ENCODE peak calls at places on chromosome 7, in four cellular contexts. G is choroid plexus epithelial cell, T is AG04450, U is islet precursor cell. O is an unnamed sample.
A peak's percentile ranks its signal among the peaks of the same experiment; 100 is the strongest.

GRCh38 chr7:75995052-75995471 is 667 bp upstream of the TMEM120A start:
- DNase-seq in G (no peak), T (no peak), U (no peak), O (no peak)

GRCh38 chr7:96414931-96415292 is 93.0 kb upstream of the SLC25A13 start:
- DNase-seq in G (peak; percentile 52), T (no peak), U (peak; percentile 60), O (no peak)

GRCh38 chr7:5423272-5423843 is at the start of gene TNRC18:
- DNase-seq in G (no peak), T (no peak), U (no peak), O (peak; percentile 62)

GRCh38 chr7:2714636-2715035 is 26.6 kb downstream of the AMZ1 start:
- DNase-seq in G (no peak), T (no peak), U (no peak), O (no peak)

GRCh38 chr7:76409537-76409936 is at the start of gene SSC4D:
- DNase-seq in G (no peak), T (no peak), U (peak; percentile 93), O (no peak)

GRCh38 chr7:110944966-110945644 is 145.8 kb upstream of the LRRN3 start:
- DNase-seq in G (no peak), T (no peak), U (no peak), O (no peak)

GRCh38 chr7:2237109-2237602 is 4.4 kb upstream of the MAD1L1 start:
- DNase-seq in G (no peak), T (no peak), U (no peak), O (no peak)

GRCh38 chr7:112572669-112573301 is 92.0 kb downstream of the LSMEM1 start:
- DNase-seq in G (no peak), T (no peak), U (no peak), O (no peak)

GRCh38 chr7:28128608-28129007 is 52.0 kb downstream of the JAZF1 start:
- DNase-seq in G (peak; percentile 92), T (no peak), U (no peak), O (no peak)

GRCh38 chr7:110534241-110534931 is 556.5 kb upstream of the LRRN3 start:
- DNase-seq in G (peak; percentile 61), T (peak; percentile 38), U (peak; percentile 69), O (peak; percentile 47)

GRCh38 chr7:50544992-50545391 is 20.2 kb downstream of the DDC start:
- DNase-seq in G (no peak), T (no peak), U (no peak), O (no peak)

GRCh38 chr7:38303866-38304265 is 30.4 kb upstream of the TARP start:
- DNase-seq in G (no peak), T (no peak), U (no peak), O (no peak)

GRCh38 chr7:100568936-100569844 is 4.5 kb downstream of the SAP25 start:
- DNase-seq in G (peak; percentile 49), T (no peak), U (peak; percentile 81), O (peak; percentile 71)

GRCh38 chr7:157309990-157310668 is 26.7 kb upstream of the DNAJB6 start:
- DNase-seq in G (peak; percentile 94), T (peak; percentile 90), U (peak; percentile 87), O (peak; percentile 84)

GRCh38 chr7:95687759-95688343 is 84.5 kb upstream of the DYNC1I1 start:
- DNase-seq in G (peak; percentile 72), T (no peak), U (peak; percentile 57), O (no peak)

GRCh38 chr7:40147371-40148246 is 12.8 kb downstream of the SUGCT start:
- DNase-seq in G (peak; percentile 47), T (no peak), U (no peak), O (peak; percentile 63)

GRCh38 chr7:33287738-33288137 is 158.4 kb downstream of the BBS9 start:
- DNase-seq in G (no peak), T (no peak), U (no peak), O (no peak)

GRCh38 chr7:7707756-7708310 is 10.6 kb downstream of the RPA3 start:
- DNase-seq in G (peak; percentile 71), T (no peak), U (peak; percentile 67), O (peak; percentile 30)

GRCh38 chr7:47938574-47939165 is 9.6 kb downstream of the PKD1L1 start:
- DNase-seq in G (no peak), T (no peak), U (no peak), O (no peak)

GRCh38 chr7:101817031-101817929 is at the start of gene CUX1:
- DNase-seq in G (no peak), T (no peak), U (peak; percentile 61), O (no peak)

O was measured in SJSA1.